ENCODE peak calls at places on chromosomes 12 and 14, in five cellular contexts. One of them, this sample, is unnamed.

GRCh38 chr14:75793806-75794205 is 132.8 kb downstream of the TTLL5 start:
- DNase-seq in CD8-positive, alpha-beta memory T cell: no peak
- DNase-seq in HepG2: no peak
- DNase-seq in pancreas: no peak
- DNase-seq in SK-N-MC: no peak
- DNase-seq in this sample: no peak

GRCh38 chr12:122830517-122831214 is 4.6 kb upstream of the HIP1R start:
- DNase-seq in CD8-positive, alpha-beta memory T cell: no peak
- DNase-seq in HepG2: no peak
- DNase-seq in pancreas: no peak
- DNase-seq in SK-N-MC: no peak
- DNase-seq in this sample: peak; percentile 56

GRCh38 chr12:68364893-68365725 is 32.9 kb upstream of the MDM1 start:
- DNase-seq in CD8-positive, alpha-beta memory T cell: peak; percentile 95
- DNase-seq in HepG2: peak; percentile 72
- DNase-seq in pancreas: peak; percentile 83
- DNase-seq in SK-N-MC: peak; percentile 26
- DNase-seq in this sample: peak; percentile 92

GRCh38 chr14:20195911-20196310 is 5.2 kb downstream of the OR11G2 start:
- DNase-seq in CD8-positive, alpha-beta memory T cell: no peak
- DNase-seq in HepG2: no peak
- DNase-seq in pancreas: no peak
- DNase-seq in SK-N-MC: no peak
- DNase-seq in this sample: no peak

GRCh38 chr14:106094654-106095189 is 568.3 kb downstream of the TMEM121 start:
- DNase-seq in CD8-positive, alpha-beta memory T cell: peak; percentile 67
- DNase-seq in HepG2: peak; percentile 42
- DNase-seq in pancreas: no peak
- DNase-seq in SK-N-MC: no peak
- DNase-seq in this sample: no peak

GRCh38 chr14:35438910-35439713 is 34.6 kb upstream of the NFKBIA start:
- DNase-seq in CD8-positive, alpha-beta memory T cell: no peak
- DNase-seq in HepG2: peak; percentile 52
- DNase-seq in pancreas: no peak
- DNase-seq in SK-N-MC: no peak
- DNase-seq in this sample: no peak

GRCh38 chr12:25855716-25856115 is 102.8 kb upstream of the RASSF8 start:
- DNase-seq in CD8-positive, alpha-beta memory T cell: no peak
- DNase-seq in HepG2: no peak
- DNase-seq in pancreas: no peak
- DNase-seq in SK-N-MC: no peak
- DNase-seq in this sample: no peak

GRCh38 chr12:55658635-55659391 is 22.1 kb downstream of the OR10P1 start:
- DNase-seq in CD8-positive, alpha-beta memory T cell: no peak
- DNase-seq in HepG2: no peak
- DNase-seq in pancreas: no peak
- DNase-seq in SK-N-MC: no peak
- DNase-seq in this sample: no peak

GRCh38 chr12:117750657-117751056 is 218.1 kb downstream of the KSR2 start:
- DNase-seq in CD8-positive, alpha-beta memory T cell: no peak
- DNase-seq in HepG2: no peak
- DNase-seq in pancreas: no peak
- DNase-seq in SK-N-MC: no peak
- DNase-seq in this sample: no peak

GRCh38 chr12:108730337-108731104 is 797 bp downstream of the CORO1C start:
- DNase-seq in CD8-positive, alpha-beta memory T cell: peak; percentile 55
- DNase-seq in HepG2: peak; percentile 54
- DNase-seq in pancreas: peak; percentile 76
- DNase-seq in SK-N-MC: no peak
- DNase-seq in this sample: peak; percentile 74

GRCh38 chr12:18864900-18865561 is 127.1 kb downstream of the CAPZA3 start:
- DNase-seq in CD8-positive, alpha-beta memory T cell: no peak
- DNase-seq in HepG2: no peak
- DNase-seq in pancreas: no peak
- DNase-seq in SK-N-MC: no peak
- DNase-seq in this sample: no peak
- H3K4me3 ChIP-seq in CD8-positive, alpha-beta memory T cell: no peak overlapping the region
- H3K4me3 ChIP-seq in HepG2: no peak overlapping the region
- H3K4me3 ChIP-seq in pancreas: no peak overlapping the region
- H3K4me3 ChIP-seq in SK-N-MC: no peak overlapping the region
- H3K4me3 ChIP-seq in this sample: no peak overlapping the region

DNA sequence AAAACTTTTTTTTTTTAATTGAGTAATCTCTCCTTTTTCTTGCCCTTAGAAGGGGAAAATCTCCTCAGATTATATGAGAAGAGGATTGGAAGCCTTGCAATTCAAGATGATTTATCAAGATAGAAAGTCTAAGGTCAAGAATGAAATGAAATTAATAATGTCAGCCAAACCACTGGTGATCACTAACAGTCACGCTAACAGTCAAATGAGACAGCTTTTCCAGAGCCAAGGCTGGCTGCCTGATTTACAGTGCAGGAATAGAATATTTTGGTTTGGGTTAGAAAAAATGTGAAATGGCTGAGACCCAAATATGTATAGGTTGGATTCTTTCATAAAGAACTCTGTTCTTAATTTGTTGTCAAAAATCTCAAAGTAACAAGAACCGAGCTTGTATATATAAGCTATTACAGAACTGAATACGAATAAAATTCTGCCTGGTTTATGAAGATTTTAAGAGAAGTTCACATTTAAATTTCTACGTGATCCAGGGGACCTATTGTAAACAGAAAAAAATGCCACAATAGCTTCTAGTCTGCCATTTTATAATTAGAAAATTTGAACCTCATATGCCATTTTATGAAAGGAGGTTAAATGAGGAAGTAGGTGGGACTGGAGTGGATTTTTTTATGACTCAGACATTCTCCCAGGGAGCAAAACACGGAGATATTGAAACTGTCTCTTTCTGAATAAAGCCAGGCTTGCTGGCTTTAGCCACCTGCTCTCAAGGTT is 204.1 kb downstream of the PPM1H start:
- DNase-seq in CD8-positive, alpha-beta memory T cell: no peak
- DNase-seq in HepG2: no peak
- DNase-seq in pancreas: no peak
- DNase-seq in SK-N-MC: no peak
- DNase-seq in this sample: no peak
- H3K4me3 ChIP-seq in CD8-positive, alpha-beta memory T cell: no peak overlapping the region
- H3K4me3 ChIP-seq in HepG2: no peak overlapping the region
- H3K4me3 ChIP-seq in pancreas: no peak overlapping the region
- H3K4me3 ChIP-seq in SK-N-MC: no peak overlapping the region
- H3K4me3 ChIP-seq in this sample: no peak overlapping the region

DNA sequence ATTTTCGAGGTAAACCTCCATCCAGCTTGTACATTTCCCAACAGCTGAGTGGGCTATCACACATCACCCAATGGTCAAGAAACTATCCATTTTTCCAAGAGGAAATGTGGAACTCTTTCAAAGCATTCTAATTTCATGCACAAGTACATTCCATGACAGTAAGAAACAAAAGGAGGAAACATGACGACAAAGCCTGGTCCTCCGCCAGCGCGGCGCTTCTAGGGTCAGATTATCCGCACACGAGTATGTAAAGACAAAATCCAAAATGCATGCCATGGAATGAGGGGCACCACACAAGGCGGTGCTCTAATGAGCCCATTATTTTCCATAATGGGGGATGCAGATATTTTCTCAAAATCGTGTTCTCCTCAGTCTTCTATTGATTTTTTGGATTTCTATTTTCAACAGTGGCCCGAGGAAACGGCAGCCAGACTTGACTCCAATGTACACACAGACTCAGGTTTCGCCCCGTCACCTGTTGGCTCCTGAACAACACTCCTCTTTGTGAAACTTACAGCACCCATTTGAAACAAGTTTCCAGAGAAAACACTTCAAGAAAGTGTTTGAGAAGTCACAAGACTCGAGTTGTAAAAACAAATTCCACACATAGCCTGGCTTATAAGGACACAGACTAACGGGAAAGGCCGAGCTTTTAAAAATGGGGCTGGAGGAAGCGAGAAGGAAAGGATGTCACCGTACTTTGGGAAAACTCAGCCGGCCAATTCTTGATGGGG is 107.3 kb downstream of the PRICKLE1 start:
- DNase-seq in CD8-positive, alpha-beta memory T cell: no peak
- DNase-seq in HepG2: peak; percentile 3
- DNase-seq in pancreas: peak; percentile 64
- DNase-seq in SK-N-MC: no peak
- DNase-seq in this sample: no peak
- H3K4me3 ChIP-seq in CD8-positive, alpha-beta memory T cell: no peak overlapping the region
- H3K4me3 ChIP-seq in HepG2: no peak overlapping the region
- H3K4me3 ChIP-seq in pancreas: peak overlapping the region; percentile 85
- H3K4me3 ChIP-seq in SK-N-MC: peak overlapping the region; percentile 91
- H3K4me3 ChIP-seq in this sample: peak overlapping the region; percentile 73

DNA sequence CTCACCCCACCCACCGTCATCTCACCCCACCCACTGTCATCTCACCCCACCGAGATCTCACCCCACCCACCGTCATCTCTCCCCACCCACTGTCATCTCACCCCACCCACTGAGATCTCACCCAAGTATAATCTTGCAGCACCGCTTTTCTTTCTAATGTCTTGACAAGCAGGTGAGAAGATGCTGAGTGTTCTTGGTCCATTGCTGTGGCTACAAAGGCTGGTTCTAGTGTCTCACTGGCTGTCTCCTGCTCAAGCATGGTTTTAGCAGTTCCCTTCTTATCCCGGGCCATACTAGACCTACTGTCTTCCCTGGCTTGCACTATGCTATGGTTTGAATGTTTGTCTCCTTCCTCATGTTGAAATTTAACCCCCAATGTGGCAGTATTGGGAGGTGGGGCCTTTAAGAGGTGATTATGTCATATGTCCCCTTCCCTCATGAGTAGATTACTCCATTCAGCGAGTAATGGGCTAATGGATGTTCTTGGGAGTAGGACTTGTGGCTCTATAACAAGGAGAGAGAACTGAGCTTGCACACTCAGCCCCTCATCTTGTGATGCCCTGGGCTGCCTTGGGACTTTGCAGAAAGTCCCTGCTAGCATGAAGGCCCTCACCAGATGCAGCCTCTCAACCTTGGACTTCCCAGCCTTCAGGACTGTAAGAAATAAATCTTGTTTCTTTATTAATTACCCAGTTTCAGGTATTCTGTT is 47.7 kb upstream of the PPP2R5C start:
- DNase-seq in CD8-positive, alpha-beta memory T cell: peak; percentile 84
- DNase-seq in HepG2: no peak
- DNase-seq in pancreas: no peak
- DNase-seq in SK-N-MC: no peak
- DNase-seq in this sample: peak; percentile 12
- H3K4me3 ChIP-seq in CD8-positive, alpha-beta memory T cell: peak overlapping the region; percentile 2
- H3K4me3 ChIP-seq in HepG2: no peak overlapping the region
- H3K4me3 ChIP-seq in pancreas: no peak overlapping the region
- H3K4me3 ChIP-seq in SK-N-MC: no peak overlapping the region
- H3K4me3 ChIP-seq in this sample: no peak overlapping the region

GRCh38 chr14:50000215-50001145 is 107.6 kb downstream of the ARF6 start:
- DNase-seq in CD8-positive, alpha-beta memory T cell: peak; percentile 84
- DNase-seq in HepG2: peak; percentile 36
- DNase-seq in pancreas: no peak
- DNase-seq in SK-N-MC: peak; percentile 87
- DNase-seq in this sample: peak; percentile 63

GRCh38 chr14:49999826-50000214 is 106.9 kb downstream of the ARF6 start:
- DNase-seq in CD8-positive, alpha-beta memory T cell: no peak
- DNase-seq in HepG2: no peak
- DNase-seq in pancreas: no peak
- DNase-seq in SK-N-MC: no peak
- DNase-seq in this sample: no peak

GRCh38 chr14:50002926-50003212 is 110.0 kb downstream of the ARF6 start:
- DNase-seq in CD8-positive, alpha-beta memory T cell: no peak
- DNase-seq in HepG2: no peak
- DNase-seq in pancreas: no peak
- DNase-seq in SK-N-MC: no peak
- DNase-seq in this sample: no peak

GRCh38 chr14:50001999-50002925 is 109.4 kb downstream of the ARF6 start:
- DNase-seq in CD8-positive, alpha-beta memory T cell: peak; percentile 91
- DNase-seq in HepG2: no peak
- DNase-seq in pancreas: no peak
- DNase-seq in SK-N-MC: no peak
- DNase-seq in this sample: peak; percentile 48

DNA sequence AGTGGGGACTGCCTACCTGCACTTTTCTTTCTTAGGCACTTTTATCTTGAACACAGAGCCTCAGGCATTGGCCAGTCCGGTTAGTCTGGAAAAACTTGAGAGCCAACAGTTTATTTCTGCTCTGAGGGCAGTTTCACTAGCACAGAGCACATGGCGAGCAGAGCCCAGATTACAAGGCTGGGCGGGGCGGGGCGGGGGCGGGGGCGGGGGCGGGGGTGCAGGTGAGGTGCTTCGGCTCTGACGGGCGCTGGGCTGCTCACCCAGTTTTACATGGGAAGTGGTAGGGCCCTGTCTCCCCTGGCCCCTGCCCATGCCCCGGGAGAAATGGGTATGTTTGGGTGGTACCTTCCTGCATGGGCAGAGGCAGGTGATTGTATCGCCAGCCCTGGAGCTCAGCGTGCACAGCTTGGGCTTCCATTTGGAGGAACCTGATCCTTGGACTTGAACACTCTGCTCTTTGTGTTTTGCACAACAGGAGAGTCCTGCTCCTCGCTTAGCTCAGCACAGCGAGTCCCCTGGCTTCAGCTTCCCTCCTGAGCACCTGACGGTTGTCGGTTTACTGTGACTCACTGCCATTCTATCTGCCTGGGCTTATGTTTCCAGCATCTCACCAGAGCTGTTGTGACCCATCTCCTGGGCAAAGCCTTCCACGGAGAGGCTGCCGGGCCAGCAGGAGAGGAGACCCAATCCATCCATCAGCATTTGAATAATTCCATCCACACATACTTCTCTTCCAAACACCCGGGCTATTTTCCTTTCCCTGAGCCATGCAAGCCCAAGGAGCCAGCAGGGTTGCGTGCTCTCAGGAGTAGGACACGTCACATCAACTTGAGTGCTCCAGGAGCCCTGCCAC is 108.5 kb downstream of the ARF6 start:
- DNase-seq in CD8-positive, alpha-beta memory T cell: peak; percentile 88
- DNase-seq in HepG2: peak; percentile 86
- DNase-seq in pancreas: peak; percentile 65
- DNase-seq in SK-N-MC: no peak
- DNase-seq in this sample: peak; percentile 82
- H3K4me3 ChIP-seq in CD8-positive, alpha-beta memory T cell: peak overlapping the region; percentile 82
- H3K4me3 ChIP-seq in HepG2: peak overlapping the region; percentile 63
- H3K4me3 ChIP-seq in pancreas: no peak overlapping the region
- H3K4me3 ChIP-seq in SK-N-MC: peak overlapping the region; percentile 65
- H3K4me3 ChIP-seq in this sample: no peak overlapping the region

DNA sequence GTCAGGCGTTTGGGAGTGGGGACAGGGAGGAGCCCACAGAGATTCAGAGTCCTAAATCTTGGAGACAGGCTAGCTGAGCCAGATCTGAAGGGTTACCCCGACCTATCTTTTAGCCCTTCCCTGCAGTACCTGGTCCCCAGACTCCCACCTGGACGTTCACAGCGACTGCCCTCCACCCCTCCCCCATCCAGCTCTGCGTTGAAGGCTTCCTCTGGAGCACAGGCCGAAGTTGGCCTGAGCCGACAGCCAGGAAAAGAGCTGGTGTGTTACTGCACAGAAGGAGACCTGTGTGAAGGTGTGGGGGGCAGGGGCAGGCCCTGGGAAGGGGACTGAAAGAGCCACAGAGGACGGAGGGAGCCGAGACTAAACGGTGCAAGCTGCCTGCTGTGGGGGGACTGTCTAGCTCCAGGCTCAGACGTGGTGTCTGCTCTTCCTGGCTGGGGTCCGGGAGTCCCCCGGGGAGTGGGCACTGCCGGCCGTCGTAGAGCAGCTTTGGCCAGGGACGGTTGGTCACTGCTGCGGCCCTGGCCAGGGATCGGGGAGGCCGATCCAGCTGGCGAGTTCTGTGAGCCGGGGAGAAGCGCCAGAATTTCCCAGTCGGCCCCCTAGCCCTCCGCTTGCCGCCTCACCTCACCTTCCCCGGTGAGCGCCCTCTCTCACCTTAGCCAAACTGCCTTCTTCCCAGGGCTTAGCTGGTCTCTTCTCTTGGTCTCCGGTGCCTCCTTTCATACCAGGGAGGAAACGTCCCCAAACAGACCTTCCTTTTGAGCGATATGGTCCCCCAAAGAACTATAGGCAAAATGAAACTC is 869 bp upstream of the COL2A1 start:
- DNase-seq in CD8-positive, alpha-beta memory T cell: no peak
- DNase-seq in HepG2: no peak
- DNase-seq in pancreas: peak; percentile 48
- DNase-seq in SK-N-MC: no peak
- DNase-seq in this sample: no peak
- H3K4me3 ChIP-seq in CD8-positive, alpha-beta memory T cell: no peak overlapping the region
- H3K4me3 ChIP-seq in HepG2: peak overlapping the region; percentile 50
- H3K4me3 ChIP-seq in pancreas: peak overlapping the region; percentile 39
- H3K4me3 ChIP-seq in SK-N-MC: no peak overlapping the region
- H3K4me3 ChIP-seq in this sample: no peak overlapping the region